ENCODE peak calls at places on chromosomes 2 and 18, in seven cellular contexts. F is GM13977; K is activated B cell treated with CpG ODN at 0.5 μM for 24 hours; I is activated CD8-positive, alpha-beta T cell treated with anti-CD3 and anti-CD28 coated beads for 36 hours; W is DND-41; E is AG09319; R is fibroblast of pulmonary artery. D is an unnamed sample.

GRCh38 chr2:649461-650342 is 27.5 kb downstream of the TMEM18 start:
- DNase-seq in F (no peak), K (peak), I (no peak), W (no peak), E (no peak), R (no peak), D (no peak)

GRCh38 chr18:51195602-51196115 is 1.8 kb downstream of the MEX3C start:
- DNase-seq in F (no peak), K (peak), I (peak), W (peak), E (no peak), R (peak), D (no peak)

GRCh38 chr2:117523267-117523666 is 291.2 kb upstream of the DDX18 start:
- DNase-seq in F (no peak), K (no peak), I (no peak), W (peak), E (no peak), R (no peak), D (no peak)

GRCh38 chr2:102891261-102891660 is 129.4 kb downstream of the TMEM182 start:
- DNase-seq in F (no peak), K (no peak), I (no peak), W (no peak), E (no peak), R (no peak), D (no peak)

GRCh38 chr2:109005686-109006204 is 16.7 kb upstream of the EDAR start:
- DNase-seq in F (no peak), K (no peak), I (no peak), W (no peak), E (peak), R (peak), D (no peak)

GRCh38 chr18:12679183-12679786 is 21.4 kb upstream of the SPIRE1 start:
- DNase-seq in F (no peak), K (no peak), I (no peak), W (peak), E (no peak), R (peak), D (no peak)

GRCh38 chr18:3603460-3604259 is 153.7 kb downstream of the TGIF1 start:
- DNase-seq in F (no peak), K (no peak), I (no peak), W (peak), E (peak), R (peak), D (no peak)

GRCh38 chr2:40410695-40411094 is 41.2 kb downstream of the SLC8A1 start:
- DNase-seq in F (no peak), K (no peak), I (no peak), W (no peak), E (no peak), R (no peak), D (no peak)

GRCh38 chr2:219631406-219631891 is 4.0 kb downstream of the SLC4A3 start:
- DNase-seq in F (no peak), K (no peak), I (no peak), W (no peak), E (no peak), R (no peak), D (no peak)

GRCh38 chr2:67210430-67210829 is 186.7 kb upstream of the ETAA1 start:
- DNase-seq in F (no peak), K (no peak), I (no peak), W (no peak), E (no peak), R (no peak), D (no peak)
- TF ChIP-seq CTCF in F (no peak), K (no peak), I (no peak), W (no peak), E (no peak), R (no peak), D (no peak)

DNA sequence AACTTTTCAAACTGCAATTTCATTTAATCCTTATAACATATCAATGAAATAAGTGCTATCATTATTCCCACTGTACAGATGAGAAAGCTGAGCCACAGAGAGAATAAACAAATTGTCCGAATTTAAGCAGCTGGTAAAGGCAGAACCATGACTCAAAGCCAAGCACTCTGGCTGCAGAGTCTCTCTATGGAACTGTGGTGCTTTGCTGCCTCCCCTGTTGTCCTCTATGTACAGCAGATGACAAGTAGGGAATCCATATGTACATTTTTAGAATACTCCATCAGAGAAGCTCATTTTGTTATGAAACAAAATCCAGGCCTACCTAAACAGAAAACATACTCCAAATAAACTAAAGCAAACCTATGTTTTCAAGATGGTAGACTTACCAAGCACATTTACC is 45.1 kb downstream of the FARSB start:
- DNase-seq in F (no peak), K (no peak), I (no peak), W (no peak), E (no peak), R (peak), D (no peak)
- TF ChIP-seq CTCF in F (no peak), K (no peak), I (no peak), W (no peak), E (no peak), R (peak), D (no peak)

DNA sequence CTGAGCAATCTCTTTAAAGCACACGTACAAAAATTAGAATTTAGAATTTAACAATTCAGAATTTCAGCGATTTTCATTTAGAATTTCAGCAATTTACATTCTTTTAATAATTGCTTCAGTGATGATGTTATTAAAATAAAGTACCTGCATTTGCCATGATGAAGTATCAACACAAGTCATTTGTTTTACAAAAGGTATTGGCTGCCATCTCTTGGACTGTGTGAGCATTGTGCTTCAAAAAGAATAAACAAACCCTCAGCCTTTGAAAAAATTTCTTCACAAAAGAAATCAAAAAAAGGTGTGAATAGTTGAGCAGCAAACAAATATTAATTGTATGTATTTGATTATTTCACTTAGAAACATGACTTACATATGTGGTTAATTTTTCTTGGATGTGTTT is 27.1 kb upstream of the ZC3H15 start:
- DNase-seq in F (no peak), K (no peak), I (no peak), W (no peak), E (no peak), R (peak), D (no peak)
- TF ChIP-seq CTCF in F (peak), K (no peak), I (no peak), W (peak), E (peak), R (peak), D (no peak)

GRCh38 chr18:9671214-9671613 is 36.9 kb upstream of the RAB31 start:
- DNase-seq in F (no peak), K (no peak), I (no peak), W (no peak), E (no peak), R (no peak), D (no peak)

GRCh38 chr18:9679125-9679524 is 29.0 kb upstream of the RAB31 start:
- DNase-seq in F (no peak), K (no peak), I (no peak), W (no peak), E (no peak), R (no peak), D (no peak)

GRCh38 chr18:9669016-9669415 is 39.1 kb upstream of the RAB31 start:
- DNase-seq in F (no peak), K (no peak), I (no peak), W (no peak), E (no peak), R (no peak), D (no peak)

DNA sequence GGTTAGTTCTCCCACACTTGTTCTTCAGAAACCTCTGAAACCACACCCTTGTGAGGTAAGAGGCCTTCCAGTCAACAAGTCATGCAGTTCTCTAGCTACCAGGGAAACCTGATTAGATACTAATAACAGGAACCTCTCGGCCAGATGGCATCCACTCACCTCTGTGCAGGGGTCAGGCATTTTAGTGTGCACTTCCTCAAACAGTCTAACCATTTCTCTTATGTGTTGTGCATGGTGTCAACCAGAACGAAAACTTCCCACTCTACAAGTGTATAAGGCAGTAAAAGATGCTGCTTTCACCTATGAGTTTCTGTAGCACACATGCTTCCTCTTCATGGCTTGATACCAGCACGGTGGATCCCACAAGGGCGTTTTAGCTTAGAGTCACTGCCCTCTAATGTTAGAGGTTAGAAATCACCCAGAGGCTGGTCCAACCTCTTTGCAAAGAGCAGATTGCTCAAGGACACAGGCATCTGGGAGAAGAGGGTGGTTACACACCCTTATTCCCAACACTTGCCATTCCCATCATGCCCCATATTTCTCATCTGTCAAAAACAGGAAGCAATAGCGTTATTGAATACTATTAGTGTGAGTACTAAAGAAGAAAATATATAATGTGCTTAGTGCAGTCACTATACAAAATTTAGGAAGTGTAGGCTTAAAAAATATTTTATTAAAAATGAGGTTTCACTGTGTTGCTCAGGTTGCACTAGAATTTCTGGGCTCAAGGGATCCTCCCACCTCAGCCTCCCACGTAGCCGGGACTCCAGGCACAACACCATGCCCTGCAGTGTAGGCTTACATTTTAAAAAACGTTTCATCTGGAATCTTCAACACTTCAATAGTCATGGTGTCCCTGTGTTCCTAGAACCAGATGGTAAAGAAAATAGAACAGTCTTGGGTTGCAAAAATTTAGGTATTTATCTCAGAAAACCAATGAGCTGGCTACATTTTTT is 34.5 kb upstream of the RAB31 start:
- DNase-seq in F (peak), K (peak), I (peak), W (no peak), E (peak), R (peak), D (peak)
- TF ChIP-seq CTCF in F (peak), K (no peak), I (no peak), W (peak), E (peak), R (peak), D (peak)

DNA sequence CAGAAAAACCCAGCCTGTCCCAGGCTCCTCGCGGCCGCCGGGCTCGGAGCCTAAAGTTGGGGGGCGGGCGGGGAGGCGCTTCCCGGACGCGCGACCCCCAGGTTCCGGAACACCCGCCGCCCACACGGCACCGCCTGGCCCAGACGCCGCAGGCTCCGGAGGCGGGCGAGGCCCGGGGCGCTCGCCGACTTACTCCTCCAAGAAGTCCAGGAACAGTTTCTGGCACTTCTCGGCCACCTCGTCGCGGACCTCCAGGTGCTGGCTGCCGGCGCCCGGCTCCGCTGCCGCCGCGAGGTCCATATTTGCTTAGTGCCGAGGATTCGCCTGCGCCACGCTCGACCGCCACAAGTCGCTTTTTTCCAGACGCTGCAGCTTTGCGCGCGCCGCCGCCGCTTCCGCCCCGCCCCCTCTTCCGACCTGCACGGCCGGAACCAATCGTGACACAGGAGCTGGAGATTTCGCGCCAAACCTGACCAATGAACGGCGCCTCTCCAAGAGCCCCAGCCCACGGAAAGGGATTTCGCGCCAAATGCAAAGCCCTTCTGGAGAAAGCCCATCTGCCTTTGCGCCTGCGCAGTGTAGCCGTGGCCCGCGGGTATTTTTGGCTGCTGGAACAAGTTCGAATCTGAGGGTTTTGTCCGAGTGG is at the start of gene MCM6:
- DNase-seq in F (peak), K (peak), I (peak), W (peak), E (peak), R (peak), D (peak)
- TF ChIP-seq CTCF in F (no peak), K (no peak), I (no peak), W (peak), E (no peak), R (no peak), D (no peak)

GRCh38 chr2:159204381-159204780 is 82.1 kb downstream of the WDSUB1 start:
- DNase-seq in F (no peak), K (no peak), I (no peak), W (no peak), E (no peak), R (no peak), D (no peak)

GRCh38 chr2:159211447-159212396 is 74.8 kb downstream of the WDSUB1 start:
- DNase-seq in F (no peak), K (no peak), I (no peak), W (no peak), E (no peak), R (no peak), D (no peak)

GRCh38 chr2:159209341-159210306 is 76.9 kb downstream of the WDSUB1 start:
- DNase-seq in F (no peak), K (no peak), I (peak), W (peak), E (no peak), R (no peak), D (no peak)

GRCh38 chr2:159206736-159207380 is 79.6 kb downstream of the WDSUB1 start:
- DNase-seq in F (no peak), K (no peak), I (no peak), W (no peak), E (no peak), R (no peak), D (no peak)

GRCh38 chr2:159208449-159208848 is 78.1 kb downstream of the WDSUB1 start:
- DNase-seq in F (no peak), K (no peak), I (no peak), W (no peak), E (no peak), R (peak), D (no peak)
- TF ChIP-seq CTCF in F (no peak), K (no peak), I (no peak), W (no peak), E (no peak), R (peak), D (no peak)

GRCh38 chr18:24734058-24734457 is 273.6 kb downstream of the HRH4 start:
- DNase-seq in F (no peak), K (no peak), I (peak), W (no peak), E (no peak), R (no peak), D (no peak)
- TF ChIP-seq CTCF in F (no peak), K (no peak), I (no peak), W (peak), E (peak), R (no peak), D (no peak)

GRCh38 chr18:32439802-32440201 is 30.9 kb downstream of the GAREM1 start:
- DNase-seq in F (no peak), K (no peak), I (peak), W (no peak), E (no peak), R (no peak), D (no peak)
- TF ChIP-seq CTCF in F (peak), K (no peak), I (no peak), W (peak), E (no peak), R (peak), D (no peak)

DNA sequence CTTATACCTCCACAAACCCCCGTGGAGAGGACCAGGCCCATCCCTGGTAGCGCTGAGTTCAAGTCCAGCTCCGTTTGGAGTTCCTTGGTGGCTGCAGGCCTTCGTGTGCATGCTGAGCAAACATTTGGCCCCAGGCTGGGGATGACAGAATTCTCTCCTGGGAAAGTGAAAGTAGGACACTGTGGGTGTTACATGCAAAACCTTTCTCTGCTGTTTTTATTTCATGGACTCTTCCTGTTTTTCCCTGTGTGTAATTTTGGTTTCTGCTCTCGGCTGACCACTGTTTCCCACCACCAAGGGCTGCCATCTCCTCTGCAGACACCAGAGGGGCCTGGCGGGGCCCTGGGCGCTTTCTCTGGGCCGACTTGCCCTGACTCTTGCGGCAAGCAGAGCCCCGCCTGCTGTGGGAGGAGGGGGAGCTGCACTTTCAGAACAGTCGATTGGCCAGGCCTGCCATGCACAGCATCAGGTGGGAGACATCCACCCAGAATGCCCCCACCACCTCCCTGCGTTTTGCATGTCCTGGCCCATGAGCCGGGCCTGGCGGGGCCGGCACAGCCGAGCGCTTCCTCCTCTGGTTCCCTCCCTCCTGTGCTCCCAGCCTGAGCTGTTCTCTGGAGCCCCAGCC is 102.4 kb downstream of the CABLES1 start:
- DNase-seq in F (peak), K (peak), I (peak), W (no peak), E (no peak), R (peak), D (peak)
- TF ChIP-seq CTCF in F (peak), K (no peak), I (peak), W (no peak), E (peak), R (peak), D (peak)